ENCODE peak calls at places on chromosomes 7 and 10, in four cellular contexts. E is epithelial cell of esophagus, F is ovary, O is foreskin fibroblast. L is an unnamed sample.

GRCh38 chr7:64882341-64883112 is 20.5 kb upstream of the ZNF273 start:
- DNase-seq in E (peak), F (peak), O (peak), L (no peak)

GRCh38 chr7:107234436-107234835 is 65.6 kb downstream of the HBP1 start:
- DNase-seq in E (peak), F (no peak), O (peak), L (no peak)

GRCh38 chr10:6878067-6878412 is 298.0 kb upstream of the PRKCQ start:
- DNase-seq in E (peak), F (no peak), O (peak), L (no peak)

GRCh38 chr7:148814938-148815559 is 69.0 kb downstream of the EZH2 start:
- DNase-seq in E (no peak), F (no peak), O (no peak), L (no peak)

GRCh38 chr10:46528171-46528671 is 28.2 kb downstream of the GPRIN2 start:
- DNase-seq in E (no peak), F (no peak), O (no peak), L (no peak)

GRCh38 chr10:8051109-8051781 is 3.2 kb upstream of the GATA3 start:
- DNase-seq in E (no peak), F (no peak), O (no peak), L (no peak)

GRCh38 chr10:6987536-6987945 is 407.5 kb upstream of the PRKCQ start:
- DNase-seq in E (no peak), F (no peak), O (no peak), L (no peak)

GRCh38 chr7:107029061-107029763 is 15.3 kb upstream of the PRKAR2B start:
- DNase-seq in E (peak), F (no peak), O (peak), L (no peak)

GRCh38 chr10:21926949-21927348 is 76.6 kb downstream of the DNAJC1 start:
- DNase-seq in E (peak), F (no peak), O (peak), L (peak)

GRCh38 chr10:130074639-130075038 is 36.0 kb downstream of the C10orf143 start:
- DNase-seq in E (no peak), F (no peak), O (peak), L (no peak)
- TF ChIP-seq CTCF in E (no peak), F (no peak), O (peak), L (peak)

GRCh38 chr7:137574836-137575235 is 231.3 kb upstream of the PTN start:
- DNase-seq in E (peak), F (no peak), O (peak), L (no peak)

GRCh38 chr7:137577184-137577583 is 233.7 kb upstream of the PTN start:
- DNase-seq in E (no peak), F (no peak), O (peak), L (no peak)

GRCh38 chr7:137579913-137580640 is 236.5 kb upstream of the PTN start:
- DNase-seq in E (peak), F (no peak), O (peak), L (no peak)

GRCh38 chr7:137578541-137578940 is 235.0 kb upstream of the PTN start:
- DNase-seq in E (no peak), F (no peak), O (no peak), L (no peak)

GRCh38 chr7:137576481-137576880 is 232.9 kb upstream of the PTN start:
- DNase-seq in E (peak), F (no peak), O (no peak), L (no peak)
- TF ChIP-seq CTCF in E (no peak), F (no peak), O (no peak), L (no peak)

GRCh38 chr10:110672580-110672919 is 28.4 kb downstream of the RBM20 start:
- DNase-seq in E (no peak), F (no peak), O (no peak), L (no peak)

GRCh38 chr10:110676016-110676415 is 31.9 kb downstream of the RBM20 start:
- DNase-seq in E (no peak), F (no peak), O (peak), L (no peak)

GRCh38 chr10:110670335-110670734 is 26.2 kb downstream of the RBM20 start:
- DNase-seq in E (no peak), F (no peak), O (no peak), L (no peak)

GRCh38 chr10:110668443-110668842 is 24.3 kb downstream of the RBM20 start:
- DNase-seq in E (no peak), F (no peak), O (no peak), L (no peak)

DNA sequence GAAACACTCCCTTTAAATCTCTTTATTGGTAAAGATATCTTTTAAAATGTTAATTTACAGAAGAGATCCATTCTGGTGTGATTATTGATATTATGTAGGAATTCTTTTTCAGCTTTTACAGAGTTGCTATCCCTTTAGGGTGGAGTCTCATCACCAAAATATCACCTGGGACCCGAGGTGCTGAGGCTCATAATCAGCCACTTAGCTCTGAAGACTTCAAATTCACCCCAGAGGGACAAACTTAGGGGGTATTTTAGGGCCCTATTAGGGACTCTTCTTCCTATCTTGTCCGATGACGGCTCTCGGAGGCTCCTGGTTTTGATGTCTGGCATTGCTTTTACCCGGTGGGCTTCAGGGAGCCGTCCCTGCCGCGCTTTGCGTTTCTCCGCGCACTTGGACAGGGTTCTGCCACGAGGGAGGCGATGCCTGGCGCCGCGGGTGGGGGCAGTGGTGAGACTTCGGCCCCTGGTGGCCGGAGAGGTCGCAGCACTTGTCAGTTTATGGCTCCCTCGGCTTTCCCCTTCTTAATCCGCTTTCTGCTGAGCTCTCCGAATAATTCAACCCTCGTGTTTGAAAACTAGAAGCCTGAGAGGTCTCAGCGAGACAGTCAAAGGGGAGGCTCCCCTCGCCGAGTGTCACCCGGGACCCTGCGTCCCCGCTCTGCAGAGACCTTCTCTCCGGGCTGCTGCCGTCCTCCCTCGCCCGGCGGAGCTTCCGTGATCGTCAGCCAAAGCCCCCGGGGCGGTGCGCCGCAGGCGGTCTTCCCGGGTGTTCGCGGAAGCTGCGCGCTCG is 27.8 kb downstream of the RBM20 start:
- DNase-seq in E (peak), F (peak), O (peak), L (no peak)
- TF ChIP-seq CTCF in E (peak), F (peak), O (peak), L (peak)

GRCh38 chr10:123576706-123577105 is 89.4 kb upstream of the GPR26 start:
- DNase-seq in E (no peak), F (no peak), O (no peak), L (no peak)

GRCh38 chr10:123574299-123574698 is 91.9 kb upstream of the GPR26 start:
- DNase-seq in E (no peak), F (no peak), O (no peak), L (no peak)

GRCh38 chr10:123570898-123571515 is 95.1 kb upstream of the GPR26 start:
- DNase-seq in E (no peak), F (no peak), O (no peak), L (no peak)

GRCh38 chr10:123571978-123572377 is 94.2 kb upstream of the GPR26 start:
- DNase-seq in E (no peak), F (no peak), O (no peak), L (no peak)

GRCh38 chr10:123573236-123574147 is 92.7 kb upstream of the GPR26 start:
- DNase-seq in E (peak), F (no peak), O (peak), L (no peak)
- TF ChIP-seq CTCF in E (peak), F (no peak), O (peak), L (peak)

DNA sequence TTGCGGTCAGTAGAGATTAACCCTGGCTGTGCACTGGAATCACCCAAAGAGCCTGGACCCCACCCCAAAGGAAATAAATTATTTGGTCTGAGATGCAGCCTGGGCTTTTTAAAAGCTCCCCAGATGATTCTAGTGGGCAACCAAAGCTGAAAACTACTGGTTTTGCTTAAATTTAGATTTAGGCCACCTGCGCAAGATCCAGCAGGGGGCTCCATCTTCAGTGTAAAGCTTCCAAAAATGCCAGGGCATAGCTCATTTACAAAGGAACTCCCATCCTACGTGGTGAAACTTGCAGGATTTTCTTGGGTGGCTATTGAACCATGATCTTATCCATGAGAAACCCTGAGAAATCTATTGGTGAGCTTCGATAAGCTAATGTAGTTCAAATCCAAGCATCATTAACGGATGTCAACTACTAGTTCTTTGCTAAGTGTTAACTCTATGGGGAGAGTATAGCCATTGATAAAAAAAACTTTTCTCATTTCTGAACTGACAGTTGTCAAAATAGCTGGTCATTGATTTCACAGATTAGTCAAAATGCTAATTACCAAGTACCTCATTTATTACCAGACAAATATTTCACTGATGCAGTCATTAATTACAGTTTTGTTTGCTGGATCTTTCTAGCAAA is 315.3 kb downstream of the LHFPL3 start:
- DNase-seq in E (peak), F (no peak), O (peak), L (no peak)
- TF ChIP-seq CTCF in E (peak), F (no peak), O (peak), L (peak)

GRCh38 chr7:1278543-1278942 is 45.9 kb downstream of the UNCX start:
- DNase-seq in E (no peak), F (no peak), O (no peak), L (no peak)
- TF ChIP-seq CTCF in E (no peak), F (no peak), O (no peak), L (no peak)

GRCh38 chr7:149838224-149838991 is at the start of gene ZNF862:
- DNase-seq in E (peak), F (peak), O (peak), L (peak)
- TF ChIP-seq CTCF in E (no peak), F (peak), O (no peak), L (no peak)

GRCh38 chr7:41603985-41604384 is 98.9 kb downstream of the INHBA start:
- DNase-seq in E (no peak), F (no peak), O (no peak), L (no peak)

GRCh38 chr7:41599760-41600159 is 103.1 kb downstream of the INHBA start:
- DNase-seq in E (no peak), F (no peak), O (no peak), L (no peak)
- TF ChIP-seq CTCF in E (peak), F (no peak), O (no peak), L (no peak)

L was measured in AG09309.